ENCODE peak calls at places on chromosomes 5 and 9, in seven cellular contexts. One of them, this sample, is unnamed.

GRCh38 chr5:19676895-19677294 is 311.1 kb downstream of the CDH18 start:
- DNase-seq in T-helper 1 cell: no peak
- DNase-seq in omental fat pad: no peak
- DNase-seq in hypothalamus: no peak
- DNase-seq in stimulated activated naive CD8-positive, alpha-beta T cell treated with anti-CD3 and anti-CD28 coated beads, Interleukin-15, Interleukin-2, amounts not matched to agents 100 U/mL and 50 U/mL, for 24 hours: no peak
- DNase-seq in NCI-H2171 treated with DMSO at 0.1 percent for 48 hours: no peak
- DNase-seq in stimulated activated naive B cell treated with anti-CD40 and anti-IgM and Interleukin-4, amounts not matched to agents 10 μg/mL and 1 μg/mL and 100 μg/mL, for 72 hours: no peak
- DNase-seq in this sample: no peak

GRCh38 chr5:143629871-143630658 is 181.9 kb upstream of the HMHB1 start:
- DNase-seq in T-helper 1 cell: peak; percentile 38
- DNase-seq in omental fat pad: no peak
- DNase-seq in hypothalamus: no peak
- DNase-seq in stimulated activated naive CD8-positive, alpha-beta T cell treated with anti-CD3 and anti-CD28 coated beads, Interleukin-15, Interleukin-2, amounts not matched to agents 100 U/mL and 50 U/mL, for 24 hours: no peak
- DNase-seq in NCI-H2171 treated with DMSO at 0.1 percent for 48 hours: no peak
- DNase-seq in stimulated activated naive B cell treated with anti-CD40 and anti-IgM and Interleukin-4, amounts not matched to agents 10 μg/mL and 1 μg/mL and 100 μg/mL, for 72 hours: no peak
- DNase-seq in this sample: no peak

GRCh38 chr5:138565100-138565821 is 9.9 kb downstream of the HSPA9 start:
- DNase-seq in T-helper 1 cell: peak; percentile 63
- DNase-seq in omental fat pad: no peak
- DNase-seq in hypothalamus: no peak
- DNase-seq in stimulated activated naive CD8-positive, alpha-beta T cell treated with anti-CD3 and anti-CD28 coated beads, Interleukin-15, Interleukin-2, amounts not matched to agents 100 U/mL and 50 U/mL, for 24 hours: no peak
- DNase-seq in NCI-H2171 treated with DMSO at 0.1 percent for 48 hours: no peak
- DNase-seq in stimulated activated naive B cell treated with anti-CD40 and anti-IgM and Interleukin-4, amounts not matched to agents 10 μg/mL and 1 μg/mL and 100 μg/mL, for 72 hours: no peak
- DNase-seq in this sample: peak; percentile 77

GRCh38 chr5:4868140-4868735 is 271.9 kb upstream of the ADAMTS16 start:
- DNase-seq in T-helper 1 cell: peak; percentile 4
- DNase-seq in omental fat pad: peak; percentile 85
- DNase-seq in hypothalamus: peak; percentile 33
- DNase-seq in stimulated activated naive CD8-positive, alpha-beta T cell treated with anti-CD3 and anti-CD28 coated beads, Interleukin-15, Interleukin-2, amounts not matched to agents 100 U/mL and 50 U/mL, for 24 hours: peak; percentile 70
- DNase-seq in NCI-H2171 treated with DMSO at 0.1 percent for 48 hours: peak; percentile 32
- DNase-seq in stimulated activated naive B cell treated with anti-CD40 and anti-IgM and Interleukin-4, amounts not matched to agents 10 μg/mL and 1 μg/mL and 100 μg/mL, for 72 hours: peak; percentile 13
- DNase-seq in this sample: peak; percentile 21

GRCh38 chr9:14051459-14051858 is 262.5 kb downstream of the NFIB start:
- DNase-seq in T-helper 1 cell: no peak
- DNase-seq in omental fat pad: no peak
- DNase-seq in hypothalamus: no peak
- DNase-seq in stimulated activated naive CD8-positive, alpha-beta T cell treated with anti-CD3 and anti-CD28 coated beads, Interleukin-15, Interleukin-2, amounts not matched to agents 100 U/mL and 50 U/mL, for 24 hours: no peak
- DNase-seq in NCI-H2171 treated with DMSO at 0.1 percent for 48 hours: no peak
- DNase-seq in stimulated activated naive B cell treated with anti-CD40 and anti-IgM and Interleukin-4, amounts not matched to agents 10 μg/mL and 1 μg/mL and 100 μg/mL, for 72 hours: no peak
- DNase-seq in this sample: no peak

GRCh38 chr9:113566011-113566711 is 102.6 kb downstream of the RGS3 start:
- DNase-seq in T-helper 1 cell: no peak
- DNase-seq in omental fat pad: peak; percentile 21
- DNase-seq in hypothalamus: peak; percentile 48
- DNase-seq in stimulated activated naive CD8-positive, alpha-beta T cell treated with anti-CD3 and anti-CD28 coated beads, Interleukin-15, Interleukin-2, amounts not matched to agents 100 U/mL and 50 U/mL, for 24 hours: no peak
- DNase-seq in NCI-H2171 treated with DMSO at 0.1 percent for 48 hours: no peak
- DNase-seq in stimulated activated naive B cell treated with anti-CD40 and anti-IgM and Interleukin-4, amounts not matched to agents 10 μg/mL and 1 μg/mL and 100 μg/mL, for 72 hours: no peak
- DNase-seq in this sample: no peak

GRCh38 chr5:148632280-148632679 is 22.0 kb downstream of the HTR4 start:
- DNase-seq in T-helper 1 cell: no peak
- DNase-seq in omental fat pad: no peak
- DNase-seq in hypothalamus: no peak
- DNase-seq in stimulated activated naive CD8-positive, alpha-beta T cell treated with anti-CD3 and anti-CD28 coated beads, Interleukin-15, Interleukin-2, amounts not matched to agents 100 U/mL and 50 U/mL, for 24 hours: no peak
- DNase-seq in NCI-H2171 treated with DMSO at 0.1 percent for 48 hours: no peak
- DNase-seq in stimulated activated naive B cell treated with anti-CD40 and anti-IgM and Interleukin-4, amounts not matched to agents 10 μg/mL and 1 μg/mL and 100 μg/mL, for 72 hours: no peak
- DNase-seq in this sample: no peak

GRCh38 chr5:164358531-164359259 is 853.3 kb downstream of the MAT2B start:
- DNase-seq in T-helper 1 cell: no peak
- DNase-seq in omental fat pad: no peak
- DNase-seq in hypothalamus: no peak
- DNase-seq in stimulated activated naive CD8-positive, alpha-beta T cell treated with anti-CD3 and anti-CD28 coated beads, Interleukin-15, Interleukin-2, amounts not matched to agents 100 U/mL and 50 U/mL, for 24 hours: no peak
- DNase-seq in NCI-H2171 treated with DMSO at 0.1 percent for 48 hours: no peak
- DNase-seq in stimulated activated naive B cell treated with anti-CD40 and anti-IgM and Interleukin-4, amounts not matched to agents 10 μg/mL and 1 μg/mL and 100 μg/mL, for 72 hours: no peak
- DNase-seq in this sample: no peak

GRCh38 chr9:127206666-127207065 is 57.9 kb upstream of the GARNL3 start:
- DNase-seq in T-helper 1 cell: no peak
- DNase-seq in omental fat pad: no peak
- DNase-seq in hypothalamus: no peak
- DNase-seq in stimulated activated naive CD8-positive, alpha-beta T cell treated with anti-CD3 and anti-CD28 coated beads, Interleukin-15, Interleukin-2, amounts not matched to agents 100 U/mL and 50 U/mL, for 24 hours: no peak
- DNase-seq in NCI-H2171 treated with DMSO at 0.1 percent for 48 hours: no peak
- DNase-seq in stimulated activated naive B cell treated with anti-CD40 and anti-IgM and Interleukin-4, amounts not matched to agents 10 μg/mL and 1 μg/mL and 100 μg/mL, for 72 hours: no peak
- DNase-seq in this sample: no peak

GRCh38 chr9:69919461-69920061 is 98.9 kb downstream of the CFAP95 start:
- DNase-seq in T-helper 1 cell: peak; percentile 36
- DNase-seq in omental fat pad: no peak
- DNase-seq in hypothalamus: peak; percentile 9
- DNase-seq in stimulated activated naive CD8-positive, alpha-beta T cell treated with anti-CD3 and anti-CD28 coated beads, Interleukin-15, Interleukin-2, amounts not matched to agents 100 U/mL and 50 U/mL, for 24 hours: no peak
- DNase-seq in NCI-H2171 treated with DMSO at 0.1 percent for 48 hours: peak; percentile 71
- DNase-seq in stimulated activated naive B cell treated with anti-CD40 and anti-IgM and Interleukin-4, amounts not matched to agents 10 μg/mL and 1 μg/mL and 100 μg/mL, for 72 hours: no peak
- DNase-seq in this sample: peak; percentile 51

GRCh38 chr5:79845448-79846197 is 145.4 kb downstream of the MTX3 start:
- DNase-seq in T-helper 1 cell: peak; percentile 80
- DNase-seq in omental fat pad: no peak
- DNase-seq in hypothalamus: no peak
- DNase-seq in stimulated activated naive CD8-positive, alpha-beta T cell treated with anti-CD3 and anti-CD28 coated beads, Interleukin-15, Interleukin-2, amounts not matched to agents 100 U/mL and 50 U/mL, for 24 hours: peak; percentile 11
- DNase-seq in NCI-H2171 treated with DMSO at 0.1 percent for 48 hours: no peak
- DNase-seq in stimulated activated naive B cell treated with anti-CD40 and anti-IgM and Interleukin-4, amounts not matched to agents 10 μg/mL and 1 μg/mL and 100 μg/mL, for 72 hours: no peak
- DNase-seq in this sample: no peak

This sample was measured in Jurkat, Clone E6-1.